ENCODE peak calls at places on chromosomes 7 and 10, in six cellular contexts. B is left cardiac atrium; L is glutamatergic neuron; Z is iPS DF 19.7; Q is MV-4-11; T is stimulated activated CD4-positive, alpha-beta T cell treated with anti-CD3 and anti-CD28 coated beads, Interleukin-1b, Interleukin-23, amount 100 ng/mL, for 24 hours. S is an unnamed sample.

GRCh38 chr7:20083781-20084180 is 133.4 kb downstream of the MACC1 start:
- DNase-seq in L (no peak), T (no peak), Z (no peak), Q (no peak), B (no peak), S (no peak)

GRCh38 chr7:117020605-117021002 is 67.3 kb downstream of the ST7 start:
- DNase-seq in T (no peak), B (no peak), Z (no peak), Q (no peak), L (no peak), S (peak)

GRCh38 chr7:28349637-28350036 is 62.7 kb upstream of the CREB5 start:
- DNase-seq in Z (no peak), Q (no peak), B (no peak), L (no peak), T (no peak), S (peak)

GRCh38 chr10:32317795-32318194 is 29.2 kb downstream of the EPC1 start:
- DNase-seq in T (no peak), L (no peak), B (no peak), Z (no peak), Q (no peak), S (no peak)

GRCh38 chr7:88306590-88307048 is at the start of gene STEAP4:
- DNase-seq in Z (peak), L (peak), T (no peak), B (peak), Q (peak), S (peak)

GRCh38 chr10:133162178-133162909 is 2.3 kb downstream of the KNDC1 start:
- DNase-seq in Q (no peak), B (no peak), L (no peak), T (no peak), Z (no peak), S (no peak)

GRCh38 chr10:75166623-75166972 is 44.0 kb upstream of the VDAC2 start:
- DNase-seq in Z (no peak), T (no peak), Q (no peak), B (no peak), L (no peak), S (no peak)

GRCh38 chr10:110642204-110642979 is 1.7 kb upstream of the RBM20 start:
- DNase-seq in B (no peak), Q (no peak), L (no peak), Z (no peak), T (no peak), S (peak)

GRCh38 chr10:47388879-47389278 is 4.8 kb upstream of the ZNF488 start:
- DNase-seq in Z (no peak), L (no peak), Q (no peak), T (no peak), B (no peak), S (no peak)

GRCh38 chr7:90723866-90724265 is 127.7 kb downstream of the CDK14 start:
- DNase-seq in Z (no peak), Q (no peak), B (no peak), L (no peak), T (no peak), S (no peak)

GRCh38 chr10:19043431-19043830 is 5.2 kb upstream of the MALRD1 start:
- DNase-seq in T (no peak), Q (no peak), Z (no peak), B (no peak), L (no peak), S (peak)

GRCh38 chr10:22625511-22626288 is 88.7 kb downstream of the PIP4K2A start:
- DNase-seq in B (no peak), L (no peak), Z (no peak), T (no peak), Q (no peak), S (no peak)

GRCh38 chr7:155785536-155785935 is 26.7 kb downstream of the SHH start:
- DNase-seq in Q (no peak), L (no peak), T (no peak), B (no peak), Z (no peak), S (no peak)

GRCh38 chr7:130071701-130072622 is 1.6 kb downstream of the KLHDC10 start:
- DNase-seq in Q (peak), L (peak), B (no peak), T (peak), Z (peak), S (peak)

GRCh38 chr7:75711076-75711475 is 27.7 kb downstream of the HIP1 start:
- DNase-seq in Q (peak), B (no peak), Z (no peak), L (no peak), T (no peak), S (no peak)